ENCODE peak calls at places on chromosomes 5 and 9, in six cellular contexts. U, W, J, M, D and Q are unnamed samples.
A peak's percentile ranks its signal among the peaks of the same experiment; 100 is the strongest.

GRCh38 chr5:90135979-90136378 is 273.6 kb downstream of the CETN3 start:
- DNase-seq in U (no peak), W (no peak), J (no peak), M (no peak), D (no peak), Q (peak; percentile 9)

GRCh38 chr5:95669540-95669939 is 13.3 kb downstream of the SPATA9 start:
- DNase-seq in U (no peak), W (peak; percentile 75), J (peak; percentile 96), M (peak; percentile 32), D (peak; percentile 38), Q (peak; percentile 11)

GRCh38 chr5:177085985-177086917 is at the start of gene FGFR4:
- DNase-seq in U (peak; percentile 26), W (no peak), J (peak; percentile 77), M (no peak), D (peak; percentile 74), Q (peak; percentile 85)

GRCh38 chr9:76403352-76403751 is 9.1 kb upstream of the RFK start:
- DNase-seq in U (no peak), W (no peak), J (peak; percentile 85), M (no peak), D (peak; percentile 21), Q (peak; percentile 51)

GRCh38 chr5:110957934-110958333 is 113.6 kb upstream of the TSLP start:
- DNase-seq in U (no peak), W (no peak), J (peak; percentile 87), M (no peak), D (no peak), Q (no peak)

GRCh38 chr9:27073841-27074728 is 34.9 kb upstream of the TEK start:
- DNase-seq in U (no peak), W (no peak), J (no peak), M (no peak), D (no peak), Q (no peak)

GRCh38 chr9:19934301-19934868 is 145.5 kb upstream of the SLC24A2 start:
- DNase-seq in U (no peak), W (no peak), J (no peak), M (peak; percentile 9), D (peak; percentile 21), Q (peak; percentile 59)

GRCh38 chr9:105073147-105073546 is 145.2 kb upstream of the ABCA1 start:
- DNase-seq in U (no peak), W (no peak), J (peak; percentile 69), M (no peak), D (no peak), Q (no peak)

GRCh38 chr5:160083012-160083436 is 36.2 kb downstream of the PWWP2A start:
- DNase-seq in U (no peak), W (no peak), J (peak; percentile 91), M (no peak), D (no peak), Q (peak; percentile 58)

GRCh38 chr9:114613087-114613486 is 2.0 kb downstream of the TMEM268 start:
- DNase-seq in U (no peak), W (no peak), J (no peak), M (no peak), D (no peak), Q (no peak)

GRCh38 chr9:126127591-126127990 is 199.0 kb upstream of the MVB12B start:
- DNase-seq in U (no peak), W (no peak), J (no peak), M (no peak), D (no peak), Q (no peak)

GRCh38 chr5:134975078-134975715 is 7.5 kb downstream of the CATSPER3 start:
- DNase-seq in U (no peak), W (no peak), J (peak; percentile 48), M (no peak), D (no peak), Q (no peak)

GRCh38 chr5:5524327-5524726 is 101.8 kb downstream of the ICE1 start:
- DNase-seq in U (no peak), W (no peak), J (no peak), M (no peak), D (no peak), Q (no peak)

GRCh38 chr5:172940242-172941066 is 18.8 kb upstream of the RPL26L1 start:
- DNase-seq in U (no peak), W (no peak), J (no peak), M (no peak), D (no peak), Q (peak; percentile 20)

GRCh38 chr9:137138701-137139467 is at the start of gene GRIN1:
- DNase-seq in U (no peak), W (peak; percentile 82), J (no peak), M (peak; percentile 74), D (no peak), Q (peak; percentile 85)

GRCh38 chr9:106753155-106753671 is 109.8 kb upstream of the ZNF462 start:
- DNase-seq in U (no peak), W (no peak), J (peak; percentile 8), M (no peak), D (no peak), Q (no peak)

GRCh38 chr9:101999441-101999840 is 261.0 kb upstream of the GRIN3A start:
- DNase-seq in U (no peak), W (no peak), J (no peak), M (no peak), D (no peak), Q (peak; percentile 24)

GRCh38 chr5:32770444-32770843 is 59.3 kb downstream of the NPR3 start:
- DNase-seq in U (no peak), W (no peak), J (no peak), M (no peak), D (no peak), Q (no peak)

GRCh38 chr9:106976772-106977171 is 113.8 kb downstream of the ZNF462 start:
- DNase-seq in U (no peak), W (no peak), J (no peak), M (no peak), D (no peak), Q (no peak)

GRCh38 chr5:57113486-57113885 is 60.4 kb upstream of the GPBP1 start:
- DNase-seq in U (no peak), W (no peak), J (no peak), M (no peak), D (no peak), Q (no peak)

GRCh38 chr5:168468836-168469235 is 17.4 kb upstream of the RARS1 start:
- DNase-seq in U (no peak), W (no peak), J (peak; percentile 69), M (no peak), D (no peak), Q (no peak)

GRCh38 chr9:138098116-138098907 is 220.7 kb downstream of the CACNA1B start:
- DNase-seq in U (no peak), W (peak; percentile 19), J (no peak), M (no peak), D (peak; percentile 6), Q (no peak)

GRCh38 chr9:13717356-13718057 is 438.0 kb upstream of the MPDZ start:
- DNase-seq in U (no peak), W (no peak), J (no peak), M (no peak), D (no peak), Q (no peak)

GRCh38 chr5:142544946-142545652 is 140.8 kb downstream of the FGF1 start:
- DNase-seq in U (no peak), W (no peak), J (peak; percentile 40), M (no peak), D (no peak), Q (no peak)

GRCh38 chr5:997001-997474 is 11.6 kb upstream of the NKD2 start:
- DNase-seq in U (no peak), W (no peak), J (no peak), M (no peak), D (no peak), Q (peak; percentile 86)